ENCODE peak calls at places on chromosomes 16 and 17, in four cellular contexts. K, H, L and U are unnamed samples.

GRCh38 chr17:72447251-72447640 is 326.4 kb downstream of the SOX9 start:
- DNase-seq in H (no peak), K (no peak), L (no peak), U (no peak)

GRCh38 chr16:67092227-67092626 is 17.5 kb upstream of the PHAF1 start:
- DNase-seq in H (no peak), K (no peak), L (no peak), U (peak)

GRCh38 chr17:8489841-8490240 is 54.2 kb downstream of the NDEL1 start:
- DNase-seq in K (no peak), L (no peak), H (no peak), U (peak)

GRCh38 chr17:42365136-42365535 is 23.1 kb downstream of the STAT3 start:
- DNase-seq in K (no peak), L (no peak), H (no peak), U (peak)

GRCh38 chr16:647173-647902 is 1.8 kb upstream of the WDR90 start:
- DNase-seq in K (no peak), H (no peak), L (no peak), U (no peak)

GRCh38 chr17:73278465-73279453 is 17.1 kb upstream of the CPSF4L start:
- DNase-seq in H (peak), K (no peak), L (no peak), U (no peak)

GRCh38 chr17:63946440-63947363 is 14.6 kb upstream of the CD79B start:
- DNase-seq in K (peak), H (peak), L (no peak), U (peak)

GRCh38 chr16:1859650-1860049 is 12.3 kb downstream of the MEIOB start:
- DNase-seq in H (peak), L (no peak), K (no peak), U (no peak)

GRCh38 chr17:71521724-71522123 is 599.1 kb upstream of the SOX9 start:
- DNase-seq in L (no peak), K (no peak), H (no peak), U (no peak)

GRCh38 chr17:31216053-31216751 is 80.8 kb downstream of the OMG start:
- DNase-seq in H (no peak), K (peak), L (no peak), U (peak)

GRCh38 chr16:31215287-31216115 is 1.4 kb downstream of the PYDC1 start:
- DNase-seq in H (peak), L (peak), K (peak), U (peak)

GRCh38 chr17:4393806-4394205 is 27.3 kb upstream of the UBE2G1 start:
- DNase-seq in K (no peak), H (no peak), L (no peak), U (no peak)

GRCh38 chr17:55436224-55437164 is 14.9 kb upstream of the MMD start:
- DNase-seq in K (no peak), H (no peak), L (no peak), U (no peak)

GRCh38 chr17:34503804-34504203 is 75.6 kb upstream of the TMEM132E start:
- DNase-seq in K (no peak), L (no peak), H (no peak), U (no peak)

GRCh38 chr17:6413073-6413472 is 21.8 kb downstream of the AIPL1 start:
- DNase-seq in K (no peak), L (no peak), H (no peak), U (peak)

GRCh38 chr17:33002245-33002644 is 10.6 kb downstream of the SPACA3 start:
- DNase-seq in L (no peak), H (no peak), K (no peak), U (no peak)

GRCh38 chr16:1493746-1494094 is 560 bp downstream of the TELO2 start:
- DNase-seq in K (no peak), L (no peak), H (no peak), U (peak)

GRCh38 chr16:49608095-49608494 is 234.5 kb downstream of the C16orf78 start:
- DNase-seq in H (peak), K (no peak), L (no peak), U (no peak)

GRCh38 chr16:83338941-83339340 is 468.8 kb upstream of the HSBP1 start:
- DNase-seq in H (no peak), K (no peak), L (no peak), U (peak)

GRCh38 chr17:76548378-76549214 is 8.8 kb downstream of the PRCD start:
- DNase-seq in H (no peak), K (no peak), L (no peak), U (peak)

GRCh38 chr16:75319513-75320401 is 68.3 kb upstream of the BCAR1 start:
- DNase-seq in K (no peak), L (no peak), H (no peak), U (peak)

GRCh38 chr16:84616515-84616914 is 1.4 kb downstream of the COTL1 start:
- DNase-seq in H (no peak), K (no peak), L (no peak), U (peak)

GRCh38 chr16:47375423-47375822 is 85.4 kb downstream of the ITFG1 start:
- DNase-seq in H (no peak), K (no peak), L (no peak), U (no peak)

GRCh38 chr17:7992924-7993323 is 9.5 kb upstream of the GUCY2D start:
- DNase-seq in L (no peak), K (no peak), H (no peak), U (no peak)

GRCh38 chr16:16080465-16081065 is 131.1 kb downstream of the ABCC1 start:
- DNase-seq in H (no peak), L (no peak), K (no peak), U (peak)

GRCh38 chr16:14302031-14302398 is 230.9 kb downstream of the MRTFB start:
- DNase-seq in L (no peak), H (peak), K (no peak), U (peak)

GRCh38 chr17:34619687-34620217 is 40.4 kb downstream of the TMEM132E start:
- DNase-seq in L (no peak), K (no peak), H (no peak), U (no peak)

GRCh38 chr16:3819741-3820724 is 60.5 kb downstream of the CREBBP start:
- DNase-seq in K (no peak), H (no peak), L (no peak), U (peak)

GRCh38 chr17:28474035-28474640 is 694 bp downstream of the SLC13A2 start:
- DNase-seq in H (peak), K (no peak), L (no peak), U (no peak)

GRCh38 chr16:23952128-23953041 is 116.6 kb downstream of the PRKCB start:
- DNase-seq in K (peak), H (no peak), L (no peak), U (no peak)

GRCh38 chr16:66605177-66605999 is 884 bp downstream of the CMTM3 start:
- DNase-seq in K (peak), H (peak), L (no peak), U (peak)

GRCh38 chr17:49290690-49291326 is 60.2 kb upstream of the PHOSPHO1 start:
- DNase-seq in K (no peak), H (no peak), L (no peak), U (peak)

GRCh38 chr17:48002208-48002919 is 31.5 kb downstream of the CDK5RAP3 start:
- DNase-seq in L (no peak), H (no peak), K (no peak), U (peak)
- H2BK12ac ChIP-seq in L (peak), H (no peak), K (no peak), U (peak)

GRCh38 chr16:57471852-57472664 is 9.6 kb downstream of the POLR2C start:
- DNase-seq in K (no peak), H (peak), L (no peak), U (peak)
- H2BK15ac ChIP-seq in K (no peak), H (no peak), L (no peak), U (peak)

GRCh38 chr16:88297178-88297720 is 85.5 kb upstream of the ZNF469 start:
- DNase-seq in H (no peak), L (no peak), K (no peak), U (no peak)

GRCh38 chr16:88300463-88300835 is 82.3 kb upstream of the ZNF469 start:
- DNase-seq in K (no peak), H (no peak), L (no peak), U (no peak)

GRCh38 chr16:88299751-88300462 is 82.9 kb upstream of the ZNF469 start:
- DNase-seq in K (no peak), L (no peak), H (no peak), U (no peak)

GRCh38 chr16:88298166-88298881 is 84.4 kb upstream of the ZNF469 start:
- DNase-seq in K (no peak), L (no peak), H (no peak), U (no peak)

GRCh38 chr16:88298882-88299745 is 83.6 kb upstream of the ZNF469 start:
- DNase-seq in L (no peak), K (no peak), H (no peak), U (peak)
- H2BK12ac ChIP-seq in L (no peak), K (no peak), H (no peak), U (peak)

GRCh38 chr16:86372193-86372592 is 138.1 kb upstream of the FOXF1 start:
- DNase-seq in H (no peak), K (no peak), L (no peak), U (no peak)
- H2BK15ac ChIP-seq in H (no peak), K (no peak), L (no peak), U (no peak)

GRCh38 chr17:21252289-21252874 is 828 bp downstream of the NATD1 start:
- DNase-seq in H (no peak), L (no peak), K (no peak), U (no peak)
- H2BK12ac ChIP-seq in H (no peak), L (no peak), K (peak), U (peak)

GRCh38 chr16:80283450-80284392 is 257.1 kb upstream of the DYNLRB2 start:
- DNase-seq in L (no peak), K (no peak), H (no peak), U (no peak)
- H2BK15ac ChIP-seq in L (no peak), K (no peak), H (no peak), U (no peak)

DNA sequence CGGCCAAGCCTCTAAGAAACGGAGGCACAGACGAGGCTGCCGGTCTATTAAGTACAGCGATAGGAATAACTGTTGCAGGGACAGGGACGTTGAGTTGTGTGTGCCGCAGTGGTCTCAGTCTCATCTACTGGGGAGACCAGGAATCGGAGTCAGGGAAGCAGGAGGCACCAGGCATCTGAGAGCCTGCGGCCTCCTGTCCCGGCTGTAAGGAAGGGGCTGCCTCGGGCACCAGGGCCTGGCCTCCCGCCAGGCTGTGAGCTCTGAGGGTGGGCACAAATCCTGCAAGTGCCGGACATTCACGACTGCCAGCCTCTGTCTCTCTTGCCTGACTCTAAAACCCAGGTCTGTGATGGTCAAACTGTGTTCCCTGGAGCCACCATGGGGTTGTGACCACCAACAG is 76.0 kb downstream of the ARHGAP23 start:
- DNase-seq in K (no peak), H (no peak), L (no peak), U (no peak)
- H2BK12ac ChIP-seq in K (no peak), H (no peak), L (no peak), U (no peak)

DNA sequence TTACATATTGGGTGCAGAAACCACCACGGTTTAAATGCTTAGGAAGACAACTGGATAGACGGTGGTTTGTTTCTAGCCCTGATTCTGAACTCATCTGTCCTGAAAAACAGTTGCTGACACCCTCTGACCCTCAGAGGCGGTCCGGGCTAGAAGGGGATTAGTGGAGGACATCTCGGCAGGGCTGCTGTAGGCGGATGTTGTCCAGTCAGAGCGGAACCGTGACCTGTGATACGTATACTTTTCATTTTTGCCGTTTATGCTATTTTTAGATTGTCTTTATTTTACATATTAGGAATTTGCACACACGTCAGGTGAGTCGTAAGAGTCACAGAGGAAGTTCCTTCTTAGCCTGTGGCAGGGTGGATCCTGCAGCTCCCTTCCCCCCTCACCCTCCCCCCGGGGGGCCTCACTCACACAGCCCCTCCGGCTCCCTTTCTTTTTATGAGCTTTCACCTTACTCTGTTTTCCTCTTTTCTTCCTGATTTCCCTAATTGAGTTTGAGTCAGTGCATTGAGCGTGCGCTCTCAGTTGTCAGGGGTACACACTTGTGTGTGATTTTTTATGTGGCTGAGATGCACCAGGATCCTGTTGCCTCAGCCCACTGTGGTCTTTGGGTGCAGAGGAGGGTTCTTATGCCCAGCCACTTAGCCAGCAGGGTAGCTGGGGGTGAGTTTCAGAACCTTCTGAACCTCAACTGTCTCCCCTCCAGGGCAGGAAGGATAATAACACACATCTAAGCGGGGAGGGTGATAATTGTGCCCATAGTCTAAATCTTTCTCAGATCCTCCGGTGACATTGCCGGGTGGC is 211.1 kb upstream of the CHMP6 start:
- DNase-seq in L (no peak), H (no peak), K (no peak), U (peak)
- H2BK15ac ChIP-seq in L (no peak), H (no peak), K (no peak), U (peak)

GRCh38 chr17:80331820-80332219 is 71.2 kb downstream of the RNF213 start:
- DNase-seq in K (no peak), L (no peak), H (no peak), U (no peak)

GRCh38 chr17:80339118-80339517 is 75.8 kb upstream of the ENDOV start:
- DNase-seq in K (no peak), L (no peak), H (no peak), U (no peak)

GRCh38 chr17:80339731-80340456 is 75.1 kb upstream of the ENDOV start:
- DNase-seq in H (no peak), L (no peak), K (no peak), U (no peak)

DNA sequence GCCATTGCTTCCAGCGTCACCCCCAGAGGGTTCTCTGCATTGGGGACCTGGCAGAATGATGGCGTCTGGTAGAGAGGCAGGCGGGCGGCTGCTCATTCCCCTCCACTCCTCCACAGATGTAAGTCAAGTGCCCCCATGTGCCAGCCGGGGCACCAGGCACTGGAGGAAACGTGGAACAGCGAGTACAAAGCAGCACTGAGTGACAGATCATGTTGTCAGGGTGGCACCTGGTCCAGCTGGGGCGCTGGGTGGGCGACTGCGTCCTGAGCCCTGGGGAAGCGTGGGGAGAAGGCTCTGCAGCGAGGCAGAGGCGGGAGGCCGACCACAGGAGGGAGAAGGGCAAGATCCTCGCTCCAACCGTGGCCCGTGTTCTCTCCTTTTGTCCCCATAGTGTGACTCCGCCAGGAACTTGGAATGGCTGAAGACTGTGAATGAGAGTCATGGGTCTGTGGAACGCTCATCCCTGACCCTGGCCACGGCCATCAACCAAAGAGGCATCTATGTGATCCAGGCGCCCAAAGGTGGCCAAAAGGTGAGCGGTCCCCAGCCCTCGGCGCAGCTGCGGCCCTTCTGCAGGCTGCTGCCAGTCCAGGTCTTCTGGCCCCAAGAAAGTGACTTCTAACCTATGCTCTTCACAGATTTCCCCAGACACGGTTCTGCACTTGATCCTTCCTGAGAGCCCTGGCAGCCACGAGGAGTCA is 76.7 kb downstream of the RNF213 start:
- DNase-seq in L (no peak), K (no peak), H (no peak), U (no peak)
- H2BK12ac ChIP-seq in L (no peak), K (no peak), H (no peak), U (no peak)